ENCODE peak calls at places on chromosomes 12 and 14, in four cellular contexts. One of them, this sample, is unnamed.

GRCh38 chr14:88556581-88556980 is 1.8 kb upstream of the PTPN21 start:
- DNase-seq in thyroid gland: no peak
- DNase-seq in NCI-H1105: no peak
- DNase-seq in skeletal muscle cell: no peak
- DNase-seq in this sample: no peak

GRCh38 chr14:101507306-101508150 is 53.8 kb upstream of the DIO3 start:
- DNase-seq in skeletal muscle cell: no peak
- DNase-seq in NCI-H1105: no peak
- DNase-seq in thyroid gland: no peak
- DNase-seq in this sample: no peak

GRCh38 chr14:91911474-91912032 is 35.9 kb downstream of the FBLN5 start:
- DNase-seq in NCI-H1105: peak; percentile 15
- DNase-seq in skeletal muscle cell: no peak
- DNase-seq in thyroid gland: peak; percentile 47
- DNase-seq in this sample: no peak

GRCh38 chr14:31307618-31308017 is 100.0 kb upstream of the HECTD1 start:
- DNase-seq in thyroid gland: no peak
- DNase-seq in NCI-H1105: no peak
- DNase-seq in skeletal muscle cell: no peak
- DNase-seq in this sample: no peak

GRCh38 chr12:12239127-12239526 is 27.7 kb downstream of the LRP6 start:
- DNase-seq in skeletal muscle cell: no peak
- DNase-seq in thyroid gland: no peak
- DNase-seq in NCI-H1105: no peak
- DNase-seq in this sample: no peak

GRCh38 chr14:80754696-80755095 is 186.8 kb downstream of the CEP128 start:
- DNase-seq in thyroid gland: no peak
- DNase-seq in skeletal muscle cell: no peak
- DNase-seq in NCI-H1105: no peak
- DNase-seq in this sample: no peak

GRCh38 chr14:101178184-101179072 is 274.9 kb upstream of the RTL1 start:
- DNase-seq in NCI-H1105: no peak
- DNase-seq in skeletal muscle cell: no peak
- DNase-seq in thyroid gland: no peak
- DNase-seq in this sample: peak; percentile 86

GRCh38 chr12:47403681-47404080 is 302.1 kb downstream of the RPAP3 start:
- DNase-seq in skeletal muscle cell: no peak
- DNase-seq in NCI-H1105: no peak
- DNase-seq in thyroid gland: no peak
- DNase-seq in this sample: no peak

GRCh38 chr12:51864701-51865469 is 16.4 kb upstream of the FIGNL2 start:
- DNase-seq in thyroid gland: no peak
- DNase-seq in skeletal muscle cell: no peak
- DNase-seq in NCI-H1105: no peak
- DNase-seq in this sample: no peak

GRCh38 chr12:19248929-19249602 is 119.5 kb downstream of the PLEKHA5 start:
- DNase-seq in skeletal muscle cell: peak; percentile 41
- DNase-seq in NCI-H1105: no peak
- DNase-seq in thyroid gland: no peak
- DNase-seq in this sample: no peak

GRCh38 chr14:96242126-96242525 is 13.9 kb upstream of the BDKRB1 start:
- DNase-seq in NCI-H1105: no peak
- DNase-seq in thyroid gland: no peak
- DNase-seq in skeletal muscle cell: no peak
- DNase-seq in this sample: no peak

GRCh38 chr14:36091096-36091495 is 85.4 kb downstream of the PTCSC3 start:
- DNase-seq in skeletal muscle cell: peak; percentile 60
- DNase-seq in NCI-H1105: no peak
- DNase-seq in thyroid gland: no peak
- DNase-seq in this sample: no peak

GRCh38 chr12:49959570-49960473 is 1.9 kb upstream of the AQP5 start:
- DNase-seq in thyroid gland: peak; percentile 94
- DNase-seq in NCI-H1105: no peak
- DNase-seq in skeletal muscle cell: peak; percentile 6
- DNase-seq in this sample: no peak

GRCh38 chr14:65210118-65210826 is 108.0 kb upstream of the MAX start:
- DNase-seq in skeletal muscle cell: no peak
- DNase-seq in NCI-H1105: no peak
- DNase-seq in thyroid gland: no peak
- DNase-seq in this sample: no peak

GRCh38 chr12:121652767-121653497 is 16.5 kb downstream of the MORN3 start:
- DNase-seq in skeletal muscle cell: no peak
- DNase-seq in thyroid gland: no peak
- DNase-seq in NCI-H1105: no peak
- DNase-seq in this sample: no peak

GRCh38 chr14:63513756-63514155 is 29.4 kb downstream of the PPP2R5E start:
- DNase-seq in thyroid gland: peak; percentile 44
- DNase-seq in NCI-H1105: no peak
- DNase-seq in skeletal muscle cell: no peak
- DNase-seq in this sample: no peak

GRCh38 chr12:64609543-64610091 is 678 bp upstream of the RASSF3 start:
- DNase-seq in NCI-H1105: no peak
- DNase-seq in thyroid gland: no peak
- DNase-seq in skeletal muscle cell: no peak
- DNase-seq in this sample: no peak

GRCh38 chr14:90799420-90799819 is 16.8 kb downstream of the TTC7B start:
- DNase-seq in skeletal muscle cell: no peak
- DNase-seq in NCI-H1105: no peak
- DNase-seq in thyroid gland: no peak
- DNase-seq in this sample: no peak

GRCh38 chr12:116207274-116207673 is 70.2 kb downstream of the MED13L start:
- DNase-seq in NCI-H1105: no peak
- DNase-seq in skeletal muscle cell: no peak
- DNase-seq in thyroid gland: no peak
- DNase-seq in this sample: no peak

GRCh38 chr12:24302708-24303107 is 353.2 kb upstream of the SOX5 start:
- DNase-seq in NCI-H1105: no peak
- DNase-seq in skeletal muscle cell: no peak
- DNase-seq in thyroid gland: no peak
- DNase-seq in this sample: no peak

GRCh38 chr14:103418508-103418818 is 33.2 kb downstream of the MARK3 start:
- DNase-seq in thyroid gland: no peak
- DNase-seq in NCI-H1105: no peak
- DNase-seq in skeletal muscle cell: no peak
- DNase-seq in this sample: no peak

GRCh38 chr14:79735121-79735520 is 476.2 kb downstream of the DIO2 start:
- DNase-seq in NCI-H1105: no peak
- DNase-seq in skeletal muscle cell: no peak
- DNase-seq in thyroid gland: no peak
- DNase-seq in this sample: no peak

GRCh38 chr12:10042167-10042566 is 11.7 kb downstream of the CLEC9A start:
- DNase-seq in skeletal muscle cell: no peak
- DNase-seq in NCI-H1105: no peak
- DNase-seq in thyroid gland: no peak
- DNase-seq in this sample: no peak

GRCh38 chr12:50862316-50862715 is 19.6 kb downstream of the TMPRSS12 start:
- DNase-seq in NCI-H1105: no peak
- DNase-seq in thyroid gland: no peak
- DNase-seq in skeletal muscle cell: peak; percentile 20
- DNase-seq in this sample: no peak

GRCh38 chr14:61388173-61388975 is 67.0 kb downstream of the PRKCH start:
- DNase-seq in skeletal muscle cell: peak; percentile 50
- DNase-seq in NCI-H1105: peak; percentile 44
- DNase-seq in thyroid gland: no peak
- DNase-seq in this sample: no peak

GRCh38 chr12:63844391-63845341 is at the start of gene SRGAP1:
- DNase-seq in NCI-H1105: peak; percentile 48
- DNase-seq in thyroid gland: peak; percentile 82
- DNase-seq in skeletal muscle cell: peak; percentile 41
- DNase-seq in this sample: peak; percentile 93

GRCh38 chr12:2526371-2526770 is 268.4 kb upstream of the FKBP4 start:
- DNase-seq in skeletal muscle cell: no peak
- DNase-seq in thyroid gland: no peak
- DNase-seq in NCI-H1105: no peak
- DNase-seq in this sample: no peak

GRCh38 chr12:3204143-3204542 is 127.0 kb downstream of the TSPAN9 start:
- DNase-seq in thyroid gland: no peak
- DNase-seq in NCI-H1105: peak; percentile 77
- DNase-seq in skeletal muscle cell: no peak
- DNase-seq in this sample: no peak

GRCh38 chr12:47223848-47224213 is 144.1 kb upstream of the AMIGO2 start:
- DNase-seq in NCI-H1105: no peak
- DNase-seq in skeletal muscle cell: peak; percentile 19
- DNase-seq in thyroid gland: no peak
- DNase-seq in this sample: no peak